ENCODE peak calls at places on chromosome 7, in four cellular contexts. G is hepatic stellate cell, H is T follicular helper cell, A is fibroblast of the aortic adventitia. T is an unnamed sample.

GRCh38 chr7:80040752-80041151 is 93.9 kb upstream of the GNAI1 start:
- DNase-seq in G (no peak), H (no peak), A (no peak), T (no peak)

GRCh38 chr7:82051641-82052040 is 281.8 kb upstream of the HGF start:
- DNase-seq in G (no peak), H (no peak), A (no peak), T (no peak)

GRCh38 chr7:30679664-30680063 is 2.6 kb downstream of the CRHR2 start:
- DNase-seq in G (no peak), H (no peak), A (no peak), T (no peak)

GRCh38 chr7:86949052-86949778 is 110.2 kb downstream of the ELAPOR2 start:
- DNase-seq in G (no peak), H (no peak), A (no peak), T (no peak)

GRCh38 chr7:102451371-102452054 is 13.2 kb downstream of the ALKBH4 start:
- DNase-seq in G (no peak), H (no peak), A (no peak), T (peak; percentile 64)

GRCh38 chr7:78326189-78326588 is 527.6 kb downstream of the PHTF2 start:
- DNase-seq in G (no peak), H (no peak), A (peak; percentile 4), T (peak; percentile 66)

GRCh38 chr7:39749177-39749576 is 125.8 kb downstream of the RALA start:
- DNase-seq in G (peak; percentile 85), H (no peak), A (peak; percentile 68), T (peak; percentile 52)

GRCh38 chr7:158430308-158431034 is 157.2 kb downstream of the PTPRN2 start:
- DNase-seq in G (no peak), H (no peak), A (no peak), T (no peak)

GRCh38 chr7:63041786-63042185 is 956.9 kb upstream of the ZNF722 start:
- DNase-seq in G (no peak), H (no peak), A (no peak), T (no peak)

GRCh38 chr7:145490356-145490755 is 626.2 kb upstream of the CNTNAP2 start:
- DNase-seq in G (no peak), H (no peak), A (no peak), T (no peak)

GRCh38 chr7:15889501-15889900 is 203.0 kb upstream of the MEOX2 start:
- DNase-seq in G (peak; percentile 3), H (no peak), A (peak; percentile 26), T (peak; percentile 6)

GRCh38 chr7:159311172-159311494 is 166.5 kb upstream of the VIPR2 start:
- DNase-seq in G (no peak), H (no peak), A (no peak), T (no peak)

GRCh38 chr7:135994466-135995205 is 17.5 kb upstream of the MTPN start:
- DNase-seq in G (no peak), H (no peak), A (peak; percentile 54), T (no peak)

GRCh38 chr7:4074407-4074806 is 607.7 kb upstream of the FOXK1 start:
- DNase-seq in G (no peak), H (no peak), A (no peak), T (no peak)

GRCh38 chr7:44220732-44221131 is 20.0 kb downstream of the YKT6 start:
- DNase-seq in G (no peak), H (no peak), A (no peak), T (no peak)

GRCh38 chr7:34041716-34042115 is 136.4 kb downstream of the BMPER start:
- DNase-seq in G (no peak), H (no peak), A (peak; percentile 77), T (peak; percentile 48)

GRCh38 chr7:117012284-117013174 is 59.2 kb downstream of the ST7 start:
- DNase-seq in G (peak; percentile 33), H (no peak), A (peak; percentile 61), T (peak; percentile 34)

GRCh38 chr7:114944742-114945625 is 23.1 kb downstream of the MDFIC start:
- DNase-seq in G (peak; percentile 34), H (no peak), A (peak; percentile 97), T (peak; percentile 85)

GRCh38 chr7:130922206-130923112 is 188.5 kb upstream of the KLF14 start:
- DNase-seq in G (no peak), H (no peak), A (no peak), T (no peak)

GRCh38 chr7:538764-539685 is 19.4 kb upstream of the PDGFA start:
- DNase-seq in G (no peak), H (no peak), A (no peak), T (no peak)

GRCh38 chr7:136000288-136000913 is 23.2 kb upstream of the MTPN start:
- DNase-seq in G (no peak), H (no peak), A (no peak), T (no peak)

GRCh38 chr7:80770061-80770460 is 131.6 kb downstream of the CD36 start:
- DNase-seq in G (no peak), H (no peak), A (no peak), T (no peak)

GRCh38 chr7:36207451-36208291 is 54.6 kb downstream of the EEPD1 start:
- DNase-seq in G (peak; percentile 76), H (no peak), A (peak; percentile 26), T (peak; percentile 65)

GRCh38 chr7:40192036-40192435 is 57.2 kb downstream of the SUGCT start:
- DNase-seq in G (no peak), H (no peak), A (peak; percentile 84), T (peak; percentile 84)

GRCh38 chr7:140478361-140479061 is 794 bp downstream of the MKRN1 start:
- DNase-seq in G (peak; percentile 46), H (peak; percentile 28), A (peak; percentile 42), T (peak; percentile 72)

GRCh38 chr7:141598408-141598807 is 47.2 kb downstream of the AGK start:
- DNase-seq in G (no peak), H (no peak), A (no peak), T (no peak)

GRCh38 chr7:151399906-151400305 is 9.9 kb downstream of the WDR86 start:
- DNase-seq in G (no peak), H (no peak), A (no peak), T (no peak)

GRCh38 chr7:141320287-141320686 is 230.9 kb upstream of the AGK start:
- DNase-seq in G (peak; percentile 17), H (no peak), A (no peak), T (no peak)

GRCh38 chr7:157474685-157475084 is 137.9 kb downstream of the DNAJB6 start:
- DNase-seq in G (no peak), H (no peak), A (no peak), T (no peak)

GRCh38 chr7:77330169-77330882 is 85.8 kb downstream of the GSAP start:
- DNase-seq in G (no peak), H (no peak), A (no peak), T (no peak)

GRCh38 chr7:129431911-129432643 is 2.2 kb upstream of the STRIP2 start:
- DNase-seq in G (no peak), H (no peak), A (no peak), T (peak; percentile 19)

GRCh38 chr7:33904680-33905388 is 505 bp upstream of the BMPER start:
- DNase-seq in G (peak; percentile 69), H (no peak), A (peak; percentile 62), T (peak; percentile 88)

GRCh38 chr7:30475580-30475979 is 3.0 kb downstream of the NOD1 start:
- DNase-seq in G (no peak), H (no peak), A (peak; percentile 52), T (no peak)

GRCh38 chr7:77360104-77360503 is 56.0 kb downstream of the GSAP start:
- DNase-seq in G (no peak), H (no peak), A (no peak), T (no peak)

GRCh38 chr7:2172311-2173183 is 60.2 kb downstream of the MAD1L1 start:
- DNase-seq in G (peak; percentile 92), H (no peak), A (peak; percentile 87), T (peak; percentile 40)

GRCh38 chr7:5620459-5620881 is 161.0 kb downstream of the RNF216 start:
- DNase-seq in G (no peak), H (no peak), A (no peak), T (no peak)

GRCh38 chr7:6258440-6259182 is 13.8 kb downstream of the CYTH3 start:
- DNase-seq in G (no peak), H (no peak), A (peak; percentile 96), T (peak; percentile 74)

GRCh38 chr7:151518105-151518780 is 1.5 kb downstream of the RHEB start:
- DNase-seq in G (peak; percentile 28), H (peak; percentile 31), A (peak; percentile 39), T (peak; percentile 39)

GRCh38 chr7:29839302-29839701 is 33.0 kb downstream of the WIPF3 start:
- DNase-seq in G (peak; percentile 42), H (no peak), A (peak; percentile 80), T (peak; percentile 80)

T was measured in GM03348.